ENCODE peak calls at places on chromosomes 7 and 10, in four cellular contexts. I, S, Z and Q are unnamed samples.

GRCh38 chr7:11950281-11950680 is 118.3 kb upstream of the THSD7A start:
- DNase-seq in I (no peak), S (no peak), Z (no peak), Q (no peak)

GRCh38 chr10:23538968-23539367 is 100.1 kb downstream of the OTUD1 start:
- DNase-seq in I (no peak), S (no peak), Z (no peak), Q (no peak)

GRCh38 chr7:136956671-136957070 is 88.2 kb downstream of the CHRM2 start:
- DNase-seq in I (no peak), S (no peak), Z (no peak), Q (no peak)

GRCh38 chr10:26211781-26212444 is 4.7 kb upstream of the GAD2 start:
- DNase-seq in I (no peak), S (no peak), Z (no peak), Q (no peak)

GRCh38 chr10:69316313-69317059 is 38.2 kb downstream of the HK1 start:
- DNase-seq in I (no peak), S (no peak), Z (no peak), Q (no peak)

GRCh38 chr10:86172296-86172695 is 194.3 kb downstream of the GRID1 start:
- DNase-seq in I (no peak), S (no peak), Z (no peak), Q (no peak)

GRCh38 chr10:76491216-76491615 is 1059.8 kb downstream of the LRMDA start:
- DNase-seq in I (no peak), S (no peak), Z (no peak), Q (no peak)

GRCh38 chr10:33523236-33523792 is 188.8 kb upstream of the NRP1 start:
- DNase-seq in I (no peak), S (no peak), Z (no peak), Q (no peak)

GRCh38 chr10:112821663-112822062 is 128.4 kb upstream of the TCF7L2 start:
- DNase-seq in I (no peak), S (no peak), Z (no peak), Q (no peak)

GRCh38 chr10:103181244-103181643 is 11.8 kb downstream of the NT5C2 start:
- DNase-seq in I (no peak), S (no peak), Z (peak), Q (no peak)